ENCODE peak calls at places on chromosomes 7 and 10, in five cellular contexts. P, H, Q, Y and W are unnamed samples.

GRCh38 chr7:143345428-143345900 is 17.0 kb downstream of the FAM131B start:
- DNase-seq in Y (peak; percentile 61), H (no peak), P (peak; percentile 69), Q (no peak), W (peak; percentile 32)

GRCh38 chr7:1864126-1864940 is 194.3 kb downstream of the ELFN1 start:
- DNase-seq in Y (no peak), Q (no peak), H (no peak), P (no peak), W (no peak)

GRCh38 chr10:1938317-1938716 is 201.0 kb upstream of the ADARB2 start:
- DNase-seq in H (no peak), Q (no peak), P (no peak), Y (no peak), W (no peak)

GRCh38 chr10:127151981-127152699 is 44.3 kb downstream of the INSYN2A start:
- DNase-seq in Q (no peak), Y (no peak), H (no peak), P (peak; percentile 76), W (no peak)

GRCh38 chr7:21422747-21423146 is 5.1 kb upstream of the SP4 start:
- DNase-seq in H (no peak), Q (no peak), Y (no peak), P (no peak), W (no peak)

GRCh38 chr7:47449810-47450586 is 131.9 kb downstream of the TNS3 start:
- DNase-seq in P (no peak), Y (no peak), H (no peak), Q (no peak), W (no peak)

GRCh38 chr10:12389154-12389734 is 39.9 kb downstream of the CAMK1D start:
- DNase-seq in H (no peak), P (no peak), Y (no peak), Q (no peak), W (peak; percentile 38)

GRCh38 chr10:110576220-110576619 is 8.7 kb downstream of the SMC3 start:
- DNase-seq in Y (no peak), H (peak; percentile 23), Q (no peak), P (peak; percentile 82), W (no peak)

GRCh38 chr7:148191391-148192076 is 399.0 kb upstream of the C7orf33 start:
- DNase-seq in H (no peak), P (no peak), Q (no peak), Y (no peak), W (no peak)

GRCh38 chr7:149625339-149625946 is 127.8 kb upstream of the ZNF746 start:
- DNase-seq in Q (peak; percentile 78), Y (peak; percentile 33), P (peak; percentile 70), H (peak; percentile 53), W (no peak)

GRCh38 chr7:12685550-12685949 is 1.9 kb upstream of the ARL4A start:
- DNase-seq in H (no peak), Q (peak; percentile 21), Y (no peak), P (peak; percentile 30), W (no peak)

GRCh38 chr7:6078548-6078947 is 47.4 kb downstream of the ANKRD61 start:
- DNase-seq in H (no peak), Y (no peak), P (no peak), Q (no peak), W (no peak)

GRCh38 chr7:116249969-116250553 is 39.7 kb downstream of the TES start:
- DNase-seq in Y (no peak), Q (peak; percentile 20), P (peak; percentile 52), H (peak; percentile 43), W (no peak)

GRCh38 chr10:124450783-124451057 is 885 bp upstream of the NKX1-2 start:
- DNase-seq in P (no peak), Q (no peak), Y (no peak), H (no peak), W (no peak)

GRCh38 chr7:158077441-158077840 is 510.2 kb downstream of the PTPRN2 start:
- DNase-seq in H (no peak), Y (no peak), Q (no peak), P (no peak), W (peak; percentile 84)

GRCh38 chr7:41162612-41163011 is 540.3 kb downstream of the INHBA start:
- DNase-seq in Q (no peak), H (no peak), P (peak; percentile 19), Y (no peak), W (no peak)